ENCODE peak calls at places on chromosomes 1 and 21, in ten cellular contexts. V is H9, S is cardiac fibroblast, M is Calu3, Z is tibial artery, I is lower lobe of right lung, A is left ventricle myocardium inferior, B is A549, C is endodermal cell, E is omental fat pad. F is an unnamed sample.

GRCh38 chr1:219296430-219296850 is 122.8 kb downstream of the LYPLAL1 start:
- DNase-seq in C (no peak), A (no peak), I (no peak), Z (no peak), E (no peak), V (no peak), M (no peak), S (no peak), B (no peak), F (no peak)

GRCh38 chr1:54249798-54250497 is 50.0 kb downstream of the MRPL37 start:
- DNase-seq in A (no peak), E (no peak), S (peak), I (no peak), M (peak), B (peak), C (peak), Z (no peak), V (peak), F (peak)

GRCh38 chr1:179728266-179728665 is 14.8 kb upstream of the FAM163A start:
- DNase-seq in V (no peak), A (no peak), S (no peak), E (no peak), Z (no peak), C (no peak), I (no peak), B (no peak), M (no peak), F (no peak)

GRCh38 chr1:206555473-206555935 is 48.2 kb downstream of the RASSF5 start:
- DNase-seq in E (no peak), B (no peak), S (peak), Z (no peak), I (no peak), C (peak), A (peak), V (peak), M (no peak), F (no peak)

GRCh38 chr21:31977816-31978215 is 105.0 kb downstream of the HUNK start:
- DNase-seq in Z (no peak), S (no peak), M (no peak), E (no peak), A (no peak), B (no peak), I (no peak), C (no peak), V (no peak), F (no peak)

GRCh38 chr1:8818325-8818775 is 910 bp upstream of the RERE start:
- DNase-seq in E (peak), B (no peak), M (peak), Z (no peak), C (no peak), I (no peak), A (no peak), V (no peak), S (peak), F (peak)

GRCh38 chr1:49630156-49630555 is 393.6 kb downstream of the AGBL4 start:
- DNase-seq in M (peak), S (no peak), A (no peak), C (no peak), B (no peak), I (no peak), E (no peak), Z (no peak), V (no peak), F (no peak)

GRCh38 chr1:184649500-184649899 is 105.2 kb downstream of the EDEM3 start:
- DNase-seq in B (no peak), V (no peak), C (no peak), E (no peak), Z (no peak), I (no peak), A (no peak), S (no peak), M (no peak), F (no peak)

GRCh38 chr21:44352253-44352860 is 1.1 kb upstream of the TRPM2 start:
- DNase-seq in A (no peak), S (no peak), V (no peak), E (no peak), M (no peak), C (no peak), Z (no peak), I (no peak), B (no peak), F (no peak)

GRCh38 chr1:3112526-3112925 is 43.5 kb downstream of the PRDM16 start:
- DNase-seq in I (no peak), M (no peak), Z (no peak), B (no peak), E (no peak), A (no peak), S (no peak), V (no peak), C (no peak), F (no peak)

DNA sequence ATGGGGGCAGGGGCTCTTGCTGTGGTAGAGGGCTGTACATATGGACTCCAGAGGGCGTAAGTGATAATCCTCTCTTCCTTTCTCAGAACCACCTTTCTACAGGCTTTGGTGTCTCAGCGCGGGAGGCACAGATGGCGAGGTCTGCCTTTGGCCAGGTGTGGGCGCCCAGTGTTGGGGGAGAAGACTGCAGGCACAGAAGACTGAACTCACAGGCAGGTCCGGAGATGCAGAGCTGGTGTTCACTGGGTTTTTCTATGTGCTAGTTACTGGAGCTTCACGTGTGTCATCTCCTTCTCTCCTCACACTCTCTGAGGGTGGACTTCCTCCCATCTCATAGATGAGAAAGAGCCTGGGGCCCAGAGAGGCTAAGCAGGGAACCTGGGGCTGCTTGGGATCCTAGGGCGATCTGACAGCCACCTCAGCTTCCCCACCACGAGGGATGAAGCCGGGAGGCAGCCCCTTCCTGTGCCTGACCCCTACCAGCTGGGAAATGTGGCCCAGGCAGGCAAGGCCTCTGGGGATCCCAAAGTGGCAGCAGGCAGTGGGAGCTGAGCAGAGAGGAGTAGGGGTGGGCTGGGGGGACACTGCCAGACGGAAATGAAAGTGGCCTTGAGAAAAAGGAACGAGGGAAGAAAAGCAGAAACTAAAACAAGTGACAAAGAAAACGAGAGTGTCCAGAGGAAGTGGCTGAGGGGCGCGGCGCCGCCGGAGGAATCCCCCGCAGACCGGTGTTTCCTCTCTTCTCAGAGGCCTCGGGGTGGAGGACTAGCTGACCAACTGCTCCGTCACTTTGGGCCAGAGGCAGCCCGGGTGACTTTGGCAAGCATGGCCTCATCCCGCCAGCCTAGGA is 191.6 kb downstream of the HIVEP3 start:
- DNase-seq in V (peak), I (peak), M (no peak), C (peak), E (no peak), S (no peak), Z (peak), A (peak), B (no peak), F (no peak)
- TF ChIP-seq CTCF in V (no peak), I (no peak), M (no peak), C (peak), E (no peak), S (no peak), Z (no peak), A (no peak), B (no peak), F (no peak)

GRCh38 chr1:65256860-65257719 is 52.3 kb upstream of the DNAJC6 start:
- DNase-seq in B (no peak), M (no peak), I (no peak), C (no peak), S (no peak), V (no peak), A (no peak), Z (no peak), E (no peak), F (no peak)

GRCh38 chr1:65255088-65256050 is 54.0 kb upstream of the DNAJC6 start:
- DNase-seq in C (peak), M (peak), A (no peak), S (peak), V (peak), B (no peak), Z (no peak), E (no peak), I (no peak), F (peak)

GRCh38 chr1:65250826-65251225 is 58.5 kb upstream of the DNAJC6 start:
- DNase-seq in A (no peak), S (no peak), Z (no peak), M (no peak), I (no peak), E (no peak), B (no peak), C (no peak), V (no peak), F (no peak)

GRCh38 chr1:65253800-65254319 is 55.5 kb upstream of the DNAJC6 start:
- DNase-seq in M (no peak), Z (no peak), I (no peak), S (no peak), E (no peak), C (no peak), V (no peak), A (no peak), B (peak), F (no peak)

GRCh38 chr1:65254320-65255087 is 54.8 kb upstream of the DNAJC6 start:
- DNase-seq in S (peak), I (peak), V (peak), E (peak), B (peak), A (peak), Z (peak), M (peak), C (peak), F (peak)
- TF ChIP-seq CTCF in S (no peak), I (peak), V (peak), E (no peak), B (no peak), A (peak), Z (no peak), M (no peak), C (peak), F (no peak)

GRCh38 chr1:21562896-21563295 is 53.7 kb downstream of the ALPL start:
- DNase-seq in C (no peak), E (no peak), V (no peak), B (no peak), I (no peak), A (no peak), Z (no peak), M (no peak), S (no peak), F (no peak)
- TF ChIP-seq CTCF in C (no peak), E (no peak), V (no peak), B (no peak), I (no peak), A (no peak), Z (no peak), M (no peak), S (no peak), F (no peak)

GRCh38 chr1:77126309-77126708 is 92.9 kb downstream of the PIGK start:
- DNase-seq in V (peak), Z (no peak), C (peak), A (no peak), M (peak), B (no peak), E (no peak), I (no peak), S (peak), F (peak)
- TF ChIP-seq CTCF in V (peak), Z (peak), C (peak), A (peak), M (peak), B (peak), E (no peak), I (peak), S (peak), F (peak)

DNA sequence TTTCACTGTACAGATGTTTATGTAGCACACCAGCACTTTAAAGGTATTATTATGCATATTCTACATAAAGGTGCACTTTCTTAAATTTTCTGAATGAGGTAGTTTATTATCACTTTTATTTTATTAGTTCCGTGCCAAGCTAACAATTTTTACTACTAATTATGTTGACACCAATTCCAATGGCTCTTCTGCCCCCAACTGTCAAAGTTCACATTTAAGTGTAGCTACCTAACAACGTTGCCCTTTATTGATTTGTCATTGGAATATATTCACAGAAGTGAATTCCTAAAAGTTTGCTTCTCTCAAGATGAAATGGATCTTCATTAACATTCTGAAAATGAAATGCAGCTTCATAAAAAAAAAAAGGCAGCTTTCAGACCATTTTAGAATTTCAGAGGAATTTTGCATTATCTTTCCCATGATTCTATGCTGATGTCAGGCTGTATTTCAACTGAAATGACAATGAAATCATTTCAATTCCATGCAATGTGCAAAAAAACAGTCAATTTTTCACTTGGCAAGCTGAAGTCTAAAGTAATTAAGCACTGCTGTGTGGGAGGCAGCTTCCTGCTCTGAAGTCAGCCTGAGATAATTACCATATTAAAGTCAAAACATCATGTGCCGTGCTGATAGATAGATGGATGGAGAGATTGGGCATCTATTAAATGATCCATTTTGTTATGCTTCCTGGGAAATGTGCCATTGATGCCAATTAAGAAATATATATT is 229.2 kb downstream of the TTLL7 start:
- DNase-seq in B (no peak), C (no peak), M (no peak), I (no peak), A (no peak), S (no peak), Z (no peak), E (no peak), V (no peak), F (no peak)
- TF ChIP-seq CTCF in B (no peak), C (no peak), M (no peak), I (no peak), A (no peak), S (no peak), Z (no peak), E (no peak), V (no peak), F (no peak)

GRCh38 chr1:231883382-231883781 is 256.8 kb downstream of the DISC1 start:
- DNase-seq in Z (no peak), I (no peak), C (peak), E (no peak), S (no peak), A (no peak), M (no peak), V (peak), B (no peak), F (peak)
- TF ChIP-seq CTCF in Z (no peak), I (no peak), C (peak), E (no peak), S (no peak), A (peak), M (no peak), V (peak), B (no peak), F (peak)

DNA sequence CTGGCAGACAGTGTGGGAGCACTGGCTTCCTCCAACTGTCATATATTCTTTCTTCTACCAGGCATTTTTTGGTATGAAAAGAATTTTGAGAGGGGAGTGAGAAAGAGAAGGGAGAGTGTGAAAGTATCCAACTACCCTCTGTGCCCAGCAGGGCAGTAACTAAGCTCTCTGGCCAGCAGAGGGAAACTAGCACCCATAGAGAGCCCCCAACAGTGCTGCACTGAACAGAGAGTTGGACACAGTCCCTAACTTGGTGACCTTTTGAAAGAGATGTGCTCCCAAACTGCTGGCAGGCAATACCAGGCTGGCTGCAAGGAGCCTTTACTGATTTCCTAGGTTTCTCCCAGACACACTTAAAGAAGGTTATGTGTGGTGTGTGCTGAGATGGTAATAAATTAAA is 118.8 kb upstream of the PBX1 start:
- DNase-seq in Z (peak), I (no peak), S (peak), E (no peak), V (peak), B (peak), A (peak), M (peak), C (peak), F (peak)
- TF ChIP-seq CTCF in Z (peak), I (peak), S (peak), E (no peak), V (peak), B (peak), A (peak), M (peak), C (peak), F (no peak)

GRCh38 chr1:151653397-151653796 is 41.5 kb downstream of the SNX27 start:
- DNase-seq in M (no peak), A (no peak), Z (no peak), C (no peak), B (no peak), S (peak), E (no peak), V (no peak), I (no peak), F (peak)
- TF ChIP-seq CTCF in M (no peak), A (no peak), Z (no peak), C (no peak), B (no peak), S (no peak), E (no peak), V (no peak), I (no peak), F (no peak)

GRCh38 chr1:91555074-91555730 is 54.6 kb downstream of the CDC7 start:
- DNase-seq in I (no peak), E (no peak), S (peak), Z (no peak), A (no peak), C (no peak), M (no peak), V (no peak), B (no peak), F (peak)
- TF ChIP-seq CTCF in I (peak), E (no peak), S (no peak), Z (no peak), A (peak), C (peak), M (no peak), V (peak), B (no peak), F (no peak)